ENCODE peak calls at places on chromosomes 7 and 10, in six cellular contexts. J is K562, A is endothelial cell of umbilical vein, W is A549, Z is GM12878, I is HepG2. O is an unnamed sample.

GRCh38 chr10:17655009-17655408 is 11.1 kb downstream of the STAM start:
- DNase-seq in A (no peak), I (no peak), Z (no peak), J (no peak), W (no peak), O (no peak)

GRCh38 chr7:17095001-17095574 is 203.4 kb upstream of the AHR start:
- DNase-seq in W (no peak), A (no peak), J (no peak), I (no peak), Z (no peak), O (no peak)

GRCh38 chr7:19209297-19209696 is 64.1 kb upstream of the FERD3L start:
- DNase-seq in I (no peak), W (no peak), J (no peak), A (no peak), Z (no peak), O (no peak)

GRCh38 chr7:46486264-46487206 is 565.5 kb upstream of the IGFBP3 start:
- DNase-seq in J (no peak), I (no peak), Z (no peak), A (peak), W (peak), O (no peak)

GRCh38 chr7:128860158-128861073 is 2.2 kb upstream of the ATP6V1F start:
- DNase-seq in Z (no peak), W (no peak), A (no peak), I (no peak), J (peak), O (peak)

GRCh38 chr10:70221030-70221429 is 12.2 kb downstream of the PPA1 start:
- DNase-seq in Z (no peak), A (no peak), W (no peak), I (no peak), J (no peak), O (peak)

GRCh38 chr7:1720325-1720724 is 50.2 kb downstream of the ELFN1 start:
- DNase-seq in J (no peak), A (no peak), I (no peak), Z (no peak), W (no peak), O (no peak)

GRCh38 chr10:132099701-132100481 is 34.1 kb downstream of the JAKMIP3 start:
- DNase-seq in W (no peak), J (no peak), I (no peak), Z (no peak), A (no peak), O (no peak)

GRCh38 chr7:87231715-87232114 is 12.2 kb upstream of the TMEM243 start:
- DNase-seq in W (no peak), J (no peak), Z (no peak), A (no peak), I (no peak), O (no peak)

GRCh38 chr7:81441750-81442149 is 328.1 kb downstream of the HGF start:
- DNase-seq in Z (no peak), I (no peak), W (no peak), A (no peak), J (no peak), O (no peak)

GRCh38 chr7:131895541-131896173 is 339.2 kb upstream of the PODXL start:
- DNase-seq in I (no peak), A (peak), Z (no peak), W (peak), J (no peak), O (peak)

GRCh38 chr7:70647801-70648491 is 484.0 kb upstream of the GALNT17 start:
- DNase-seq in J (no peak), A (no peak), I (no peak), W (no peak), Z (peak), O (peak)

GRCh38 chr7:43193061-43193460 is 80.6 kb downstream of the HECW1 start:
- DNase-seq in I (no peak), J (no peak), A (no peak), Z (no peak), W (no peak), O (no peak)

GRCh38 chr7:8094164-8095140 is 125.9 kb downstream of the GLCCI1 start:
- DNase-seq in A (no peak), J (no peak), Z (no peak), W (no peak), I (no peak), O (no peak)

GRCh38 chr10:5563991-5564536 is 39.3 kb downstream of the CALML3 start:
- DNase-seq in W (no peak), A (no peak), J (peak), I (no peak), Z (no peak), O (peak)

GRCh38 chr10:132410056-132410778 is 13.2 kb downstream of the PWWP2B start:
- DNase-seq in J (no peak), W (no peak), A (no peak), Z (no peak), I (no peak), O (no peak)

GRCh38 chr10:92125169-92125543 is 165.7 kb downstream of the CPEB3 start:
- DNase-seq in I (no peak), W (no peak), Z (no peak), A (no peak), J (no peak), O (no peak)

GRCh38 chr10:28300027-28300426 is 2.8 kb downstream of the MPP7 start:
- DNase-seq in A (no peak), J (peak), Z (no peak), I (no peak), W (no peak), O (no peak)

GRCh38 chr7:91636129-91636724 is 244.3 kb downstream of the MTERF1 start:
- DNase-seq in Z (no peak), J (no peak), I (peak), W (no peak), A (peak), O (peak)

GRCh38 chr10:121426307-121426706 is 171.9 kb downstream of the FGFR2 start:
- DNase-seq in W (peak), A (no peak), Z (no peak), I (no peak), J (peak), O (peak)

GRCh38 chr7:156929789-156930539 is 19.5 kb upstream of the NOM1 start:
- DNase-seq in Z (no peak), A (no peak), W (no peak), J (no peak), I (no peak), O (no peak)

GRCh38 chr7:27176962-27177794 is 3.1 kb upstream of the HOXA10 start:
- DNase-seq in I (no peak), J (no peak), W (no peak), A (peak), Z (no peak), O (no peak)

GRCh38 chr7:2301510-2301860 is 12.8 kb downstream of the SNX8 start:
- DNase-seq in I (no peak), Z (no peak), J (no peak), W (no peak), A (no peak), O (no peak)

GRCh38 chr10:132556994-132557441 is 19.4 kb downstream of the INPP5A start:
- DNase-seq in Z (no peak), W (no peak), A (no peak), I (no peak), J (no peak), O (no peak)

GRCh38 chr7:116316838-116317612 is 106.7 kb downstream of the TES start:
- DNase-seq in A (peak), I (peak), Z (peak), J (no peak), W (peak), O (no peak)

GRCh38 chr7:1678070-1678543 is 8.0 kb downstream of the ELFN1 start:
- DNase-seq in Z (no peak), J (no peak), W (no peak), A (no peak), I (no peak), O (no peak)

GRCh38 chr7:95718556-95719410 is 53.6 kb upstream of the DYNC1I1 start:
- DNase-seq in W (peak), A (peak), Z (no peak), J (no peak), I (no peak), O (peak)

GRCh38 chr10:69640196-69640980 is 10.3 kb downstream of the FAM241B start:
- DNase-seq in Z (no peak), A (no peak), I (no peak), J (no peak), W (no peak), O (no peak)

GRCh38 chr7:73704640-73705550 is 14.6 kb downstream of the STX1A start:
- DNase-seq in Z (no peak), J (no peak), A (no peak), W (peak), I (no peak), O (no peak)

GRCh38 chr10:44361080-44361479 is 23.8 kb downstream of the CXCL12 start:
- DNase-seq in I (no peak), Z (no peak), A (no peak), J (no peak), W (no peak), O (no peak)

GRCh38 chr10:11434323-11434722 is 177.1 kb downstream of the USP6NL start:
- DNase-seq in I (peak), W (peak), Z (no peak), A (no peak), J (peak), O (peak)

GRCh38 chr10:33859319-33860022 is 525.0 kb upstream of the NRP1 start:
- DNase-seq in W (no peak), Z (no peak), A (peak), I (no peak), J (no peak), O (peak)

GRCh38 chr10:35447693-35448407 is 111.5 kb downstream of the CCNY start:
- DNase-seq in Z (no peak), A (peak), W (peak), J (peak), I (peak), O (no peak)

GRCh38 chr10:118963963-118964362 is 65.6 kb upstream of the NANOS1 start:
- DNase-seq in J (no peak), W (no peak), I (no peak), Z (no peak), A (no peak), O (no peak)

GRCh38 chr7:119681336-119681735 is 591.6 kb upstream of the KCND2 start:
- DNase-seq in A (no peak), I (no peak), W (no peak), Z (no peak), J (no peak), O (no peak)

DNA sequence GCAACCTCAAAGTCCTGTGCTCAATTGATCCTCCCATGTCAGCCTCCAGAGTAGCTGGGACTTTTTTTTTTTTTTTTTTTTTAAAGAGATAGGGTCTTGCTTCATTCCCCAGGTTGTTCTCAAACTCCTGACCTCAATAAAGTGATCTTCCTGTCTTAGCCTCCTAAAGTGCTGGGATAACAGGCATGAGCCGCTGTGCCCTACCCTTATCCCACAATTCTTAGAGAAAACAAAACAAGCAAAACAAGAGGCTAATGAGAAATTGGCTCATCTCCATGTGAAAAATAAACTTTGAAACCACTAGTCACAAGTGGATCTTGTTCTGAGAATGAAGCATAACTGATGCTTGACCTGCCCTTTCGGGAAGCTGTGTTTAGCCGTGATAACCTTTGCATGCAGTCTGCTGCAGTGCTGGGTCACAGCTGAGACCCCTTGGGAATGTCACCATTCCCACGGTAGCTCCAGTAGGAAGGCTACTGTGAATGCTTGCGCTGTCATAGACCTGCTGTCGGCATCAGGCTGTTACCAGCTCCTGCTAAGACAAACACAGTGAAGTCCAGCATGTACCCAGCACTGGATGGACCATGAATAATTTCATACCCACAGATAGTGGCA is 290.7 kb upstream of the KIAA1217 start:
- DNase-seq in Z (no peak), A (no peak), J (no peak), W (no peak), I (no peak), O (no peak)
- TF ChIP-seq MYC in Z (no peak), A (no peak), J (no peak), W (no peak), I (no peak), O (no peak)

DNA sequence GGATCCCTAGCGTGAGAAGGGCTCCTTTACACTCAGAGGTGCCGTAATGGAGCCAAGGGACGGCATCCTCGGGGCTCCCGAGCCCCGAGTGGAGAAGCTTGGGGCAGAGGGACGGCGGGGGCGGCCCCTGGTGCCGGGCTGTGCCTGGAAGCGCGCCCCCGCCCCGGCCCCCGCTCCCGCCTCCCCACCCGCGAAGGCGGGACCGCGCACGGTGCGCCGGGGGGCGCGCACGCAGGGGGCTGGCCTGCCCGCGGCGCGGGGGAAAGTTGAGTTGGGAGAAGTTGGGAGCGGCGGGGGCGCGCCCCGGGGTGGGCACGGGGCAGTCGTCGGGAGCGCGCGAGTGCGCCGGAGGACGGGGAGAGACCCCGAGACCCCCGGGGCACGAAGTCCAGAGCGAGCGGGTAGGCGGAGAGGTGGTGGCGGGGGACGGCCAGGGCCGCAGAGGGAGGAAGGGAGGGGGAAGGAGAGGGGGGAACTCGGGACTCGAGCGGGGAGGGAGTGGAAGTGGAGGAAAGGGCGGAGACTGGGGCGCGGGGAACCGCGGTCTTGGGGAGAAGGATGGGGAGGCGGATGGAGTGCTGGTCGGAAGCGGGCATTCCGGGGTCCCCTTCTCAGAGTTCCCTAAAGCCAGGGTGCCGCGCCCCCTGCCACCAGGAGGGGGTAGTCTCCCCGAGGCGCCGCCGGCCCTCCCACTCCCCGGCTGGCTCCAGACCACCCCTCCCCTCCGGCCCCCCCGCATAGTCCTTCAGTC is at the start of gene SLC4A2:
- DNase-seq in Z (no peak), I (peak), A (peak), W (peak), J (peak), O (peak)
- TF ChIP-seq MYC in Z (no peak), I (peak), A (no peak), W (no peak), J (peak), O (no peak)

GRCh38 chr7:26035552-26035951 is 116.4 kb upstream of the NFE2L3 start:
- DNase-seq in J (no peak), I (no peak), W (no peak), A (no peak), Z (no peak), O (peak)

GRCh38 chr7:26038201-26038990 is 113.6 kb upstream of the NFE2L3 start:
- DNase-seq in J (no peak), A (no peak), W (no peak), Z (no peak), I (no peak), O (no peak)

GRCh38 chr7:26034386-26034785 is 117.6 kb upstream of the NFE2L3 start:
- DNase-seq in W (no peak), I (no peak), J (no peak), A (no peak), Z (no peak), O (peak)

GRCh38 chr7:26040085-26040484 is 111.9 kb upstream of the NFE2L3 start:
- DNase-seq in I (no peak), W (no peak), J (no peak), Z (no peak), A (no peak), O (no peak)

GRCh38 chr7:26036092-26036491 is 115.9 kb upstream of the NFE2L3 start:
- DNase-seq in I (no peak), Z (no peak), J (no peak), W (no peak), A (no peak), O (no peak)
- TF ChIP-seq MYC in I (no peak), Z (no peak), J (no peak), W (no peak), A (no peak), O (no peak)

DNA sequence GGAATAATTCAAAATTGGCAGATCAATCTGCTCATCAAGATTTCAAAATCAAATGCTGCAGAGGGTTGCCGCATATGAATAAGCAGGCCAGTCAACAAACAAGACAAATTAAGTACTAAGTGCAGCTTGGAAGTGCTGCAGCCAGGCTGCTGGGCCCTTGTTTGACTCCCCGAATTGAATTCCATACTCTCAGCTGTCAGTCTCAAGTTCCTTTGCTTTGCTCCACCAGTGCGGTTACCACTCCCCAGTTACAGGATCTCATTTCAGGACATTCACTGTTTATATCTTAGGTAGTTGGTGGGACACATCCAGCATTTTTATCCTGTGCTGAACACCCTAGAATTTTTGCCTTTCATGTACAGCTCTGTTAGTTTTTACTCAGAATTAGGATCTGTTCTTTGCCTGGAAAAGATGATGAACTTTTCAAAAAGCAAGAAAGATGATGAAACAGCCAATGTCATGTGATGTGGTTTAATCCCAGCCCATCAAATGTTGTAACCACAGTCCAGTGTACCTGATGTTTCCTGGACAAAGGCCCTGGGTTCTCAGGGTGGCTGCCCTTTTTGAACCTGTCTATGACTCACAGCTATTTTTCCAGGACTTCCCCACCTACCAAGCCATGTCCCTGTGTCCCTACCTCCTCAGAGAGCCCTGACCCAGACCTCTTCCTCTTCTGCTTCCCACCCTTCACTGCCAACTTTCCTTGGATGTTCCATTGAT is 149.7 kb downstream of the NOC3L start:
- DNase-seq in I (peak), J (no peak), A (no peak), Z (no peak), W (no peak), O (no peak)
- TF ChIP-seq MYC in I (no peak), J (no peak), A (no peak), Z (no peak), W (no peak), O (no peak)

DNA sequence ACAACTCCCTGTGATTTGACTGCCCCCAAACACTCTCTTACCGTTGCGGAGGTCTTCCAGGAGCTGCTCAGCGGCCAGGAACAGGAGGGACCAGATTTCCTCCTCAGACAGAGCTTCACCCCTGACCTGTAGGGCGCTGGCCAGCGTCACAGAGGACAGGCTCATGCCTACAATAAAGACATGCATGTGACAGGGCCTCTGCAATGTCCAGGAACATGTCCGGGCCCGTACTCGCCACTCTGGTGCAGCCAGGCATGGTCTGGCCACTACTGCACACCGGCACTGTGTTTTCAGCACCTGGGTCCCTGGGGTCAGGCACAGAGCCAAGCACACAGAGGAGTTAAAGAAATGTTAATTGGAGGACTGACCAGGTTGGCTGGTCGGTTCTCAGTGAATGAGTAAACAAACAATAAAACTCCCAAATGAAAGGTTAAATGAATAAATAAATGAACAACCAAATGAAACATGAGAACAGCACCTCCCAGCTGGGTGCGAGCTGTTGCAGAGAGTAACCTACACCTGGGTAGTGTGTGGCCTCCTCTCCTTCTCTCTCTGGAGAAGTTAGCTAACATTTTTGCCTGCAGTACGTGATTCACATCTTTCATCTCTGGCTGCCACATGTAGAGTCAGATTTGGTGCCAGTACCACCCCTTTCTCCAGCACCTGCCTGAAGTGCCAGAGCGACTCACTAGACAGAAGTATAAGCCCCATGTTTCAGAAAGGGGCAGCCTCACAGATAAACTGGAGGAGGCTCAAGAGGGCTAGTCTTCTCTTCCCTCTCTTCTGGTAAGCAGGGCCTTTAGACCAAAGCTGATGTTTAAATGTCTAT is 22.8 kb downstream of the FRMPD2 start:
- DNase-seq in W (no peak), I (no peak), A (no peak), Z (no peak), J (no peak), O (no peak)
- TF ChIP-seq MYC in W (no peak), I (no peak), A (no peak), Z (no peak), J (no peak), O (no peak)

GRCh38 chr7:57362868-57363267 is 87.1 kb upstream of the ZNF716 start:
- DNase-seq in A (no peak), Z (no peak), J (no peak), W (no peak), I (no peak), O (no peak)
- TF ChIP-seq MYC in A (no peak), Z (no peak), J (no peak), W (no peak), I (no peak), O (no peak)

O was measured in NB4.